ENCODE peak calls at places on chromosomes 7 and 10, in eight cellular contexts. One of them, this sample, is unnamed.

GRCh38 chr7:134750083-134751062 is 29.1 kb upstream of the CALD1 start:
- DNase-seq in GM03348: peak
- DNase-seq in WTC11: peak
- DNase-seq in gastrocnemius medialis: no peak
- DNase-seq in LoVo: peak
- DNase-seq in GM23248: peak
- DNase-seq in nephron progenitor cell: peak
- DNase-seq in fibroblast of mammary gland: peak
- DNase-seq in this sample: peak

GRCh38 chr7:116030626-116031276 is at the start of gene TFEC:
- DNase-seq in GM03348: no peak
- DNase-seq in WTC11: no peak
- DNase-seq in gastrocnemius medialis: no peak
- DNase-seq in LoVo: no peak
- DNase-seq in GM23248: no peak
- DNase-seq in nephron progenitor cell: no peak
- DNase-seq in fibroblast of mammary gland: peak
- DNase-seq in this sample: no peak

GRCh38 chr7:131365876-131366275 is 38.2 kb downstream of the MKLN1 start:
- DNase-seq in GM03348: peak
- DNase-seq in WTC11: no peak
- DNase-seq in gastrocnemius medialis: no peak
- DNase-seq in LoVo: no peak
- DNase-seq in GM23248: peak
- DNase-seq in nephron progenitor cell: no peak
- DNase-seq in fibroblast of mammary gland: peak
- DNase-seq in this sample: no peak

GRCh38 chr7:114084381-114085312 is 165.8 kb upstream of the PPP1R3A start:
- DNase-seq in GM03348: peak
- DNase-seq in WTC11: peak
- DNase-seq in gastrocnemius medialis: peak
- DNase-seq in LoVo: peak
- DNase-seq in GM23248: peak
- DNase-seq in nephron progenitor cell: peak
- DNase-seq in fibroblast of mammary gland: peak
- DNase-seq in this sample: peak

GRCh38 chr10:59434463-59435326 is 72.3 kb upstream of the FAM13C start:
- DNase-seq in GM03348: no peak
- DNase-seq in WTC11: no peak
- DNase-seq in gastrocnemius medialis: no peak
- DNase-seq in LoVo: no peak
- DNase-seq in GM23248: peak
- DNase-seq in nephron progenitor cell: no peak
- DNase-seq in fibroblast of mammary gland: peak
- DNase-seq in this sample: no peak

GRCh38 chr10:110643670-110644597 is at the start of gene RBM20:
- DNase-seq in GM03348: peak
- DNase-seq in WTC11: peak
- DNase-seq in gastrocnemius medialis: peak
- DNase-seq in LoVo: no peak
- DNase-seq in GM23248: peak
- DNase-seq in nephron progenitor cell: peak
- DNase-seq in fibroblast of mammary gland: no peak
- DNase-seq in this sample: peak

GRCh38 chr10:130242483-130242882 is 106.3 kb downstream of the GLRX3 start:
- DNase-seq in GM03348: no peak
- DNase-seq in WTC11: no peak
- DNase-seq in gastrocnemius medialis: no peak
- DNase-seq in LoVo: no peak
- DNase-seq in GM23248: no peak
- DNase-seq in nephron progenitor cell: no peak
- DNase-seq in fibroblast of mammary gland: no peak
- DNase-seq in this sample: no peak

GRCh38 chr10:80794996-80795395 is 257.3 kb downstream of the SH2D4B start:
- DNase-seq in GM03348: no peak
- DNase-seq in WTC11: no peak
- DNase-seq in gastrocnemius medialis: no peak
- DNase-seq in LoVo: no peak
- DNase-seq in GM23248: no peak
- DNase-seq in nephron progenitor cell: no peak
- DNase-seq in fibroblast of mammary gland: no peak
- DNase-seq in this sample: no peak

GRCh38 chr7:124784879-124785818 is 19.6 kb upstream of the GPR37 start:
- DNase-seq in GM03348: peak
- DNase-seq in WTC11: peak
- DNase-seq in gastrocnemius medialis: no peak
- DNase-seq in LoVo: peak
- DNase-seq in GM23248: peak
- DNase-seq in nephron progenitor cell: peak
- DNase-seq in fibroblast of mammary gland: peak
- DNase-seq in this sample: peak

GRCh38 chr10:86031-86430 is 36.9 kb upstream of the TUBB8 start:
- DNase-seq in GM03348: no peak
- DNase-seq in WTC11: no peak
- DNase-seq in gastrocnemius medialis: no peak
- DNase-seq in LoVo: no peak
- DNase-seq in GM23248: no peak
- DNase-seq in nephron progenitor cell: no peak
- DNase-seq in fibroblast of mammary gland: no peak
- DNase-seq in this sample: no peak

GRCh38 chr7:46565257-46565656 is 644.2 kb upstream of the IGFBP3 start:
- DNase-seq in GM03348: no peak
- DNase-seq in WTC11: no peak
- DNase-seq in gastrocnemius medialis: no peak
- DNase-seq in LoVo: peak
- DNase-seq in GM23248: no peak
- DNase-seq in nephron progenitor cell: no peak
- DNase-seq in fibroblast of mammary gland: no peak
- DNase-seq in this sample: no peak

GRCh38 chr10:13709931-13710690 is 123.3 kb downstream of the PRPF18 start:
- DNase-seq in GM03348: peak
- DNase-seq in WTC11: no peak
- DNase-seq in gastrocnemius medialis: no peak
- DNase-seq in LoVo: no peak
- DNase-seq in GM23248: peak
- DNase-seq in nephron progenitor cell: no peak
- DNase-seq in fibroblast of mammary gland: peak
- DNase-seq in this sample: no peak

GRCh38 chr7:1226155-1226901 is 6.3 kb upstream of the UNCX start:
- DNase-seq in GM03348: no peak
- DNase-seq in WTC11: peak
- DNase-seq in gastrocnemius medialis: no peak
- DNase-seq in LoVo: no peak
- DNase-seq in GM23248: no peak
- DNase-seq in nephron progenitor cell: no peak
- DNase-seq in fibroblast of mammary gland: no peak
- DNase-seq in this sample: peak

GRCh38 chr7:26705567-26705966 is 158.8 kb downstream of the SKAP2 start:
- DNase-seq in GM03348: peak
- DNase-seq in WTC11: no peak
- DNase-seq in gastrocnemius medialis: no peak
- DNase-seq in LoVo: peak
- DNase-seq in GM23248: peak
- DNase-seq in nephron progenitor cell: no peak
- DNase-seq in fibroblast of mammary gland: peak
- DNase-seq in this sample: no peak

GRCh38 chr10:85407093-85407492 is 959.5 kb downstream of the GRID1 start:
- DNase-seq in GM03348: no peak
- DNase-seq in WTC11: no peak
- DNase-seq in gastrocnemius medialis: no peak
- DNase-seq in LoVo: no peak
- DNase-seq in GM23248: no peak
- DNase-seq in nephron progenitor cell: no peak
- DNase-seq in fibroblast of mammary gland: no peak
- DNase-seq in this sample: no peak

GRCh38 chr10:11086177-11086576 is 68.5 kb downstream of the CELF2 start:
- DNase-seq in GM03348: no peak
- DNase-seq in WTC11: no peak
- DNase-seq in gastrocnemius medialis: no peak
- DNase-seq in LoVo: no peak
- DNase-seq in GM23248: no peak
- DNase-seq in nephron progenitor cell: no peak
- DNase-seq in fibroblast of mammary gland: no peak
- DNase-seq in this sample: no peak

GRCh38 chr7:101705327-101705726 is 76.2 kb upstream of the MYL10 start:
- DNase-seq in GM03348: no peak
- DNase-seq in WTC11: no peak
- DNase-seq in gastrocnemius medialis: no peak
- DNase-seq in LoVo: no peak
- DNase-seq in GM23248: peak
- DNase-seq in nephron progenitor cell: no peak
- DNase-seq in fibroblast of mammary gland: peak
- DNase-seq in this sample: no peak

GRCh38 chr10:17756557-17757208 is 4.7 kb downstream of the TMEM236 start:
- DNase-seq in GM03348: no peak
- DNase-seq in WTC11: no peak
- DNase-seq in gastrocnemius medialis: no peak
- DNase-seq in LoVo: no peak
- DNase-seq in GM23248: peak
- DNase-seq in nephron progenitor cell: no peak
- DNase-seq in fibroblast of mammary gland: peak
- DNase-seq in this sample: no peak

GRCh38 chr7:43302211-43302711 is 189.8 kb downstream of the HECW1 start:
- DNase-seq in GM03348: no peak
- DNase-seq in WTC11: no peak
- DNase-seq in gastrocnemius medialis: no peak
- DNase-seq in LoVo: peak
- DNase-seq in GM23248: peak
- DNase-seq in nephron progenitor cell: peak
- DNase-seq in fibroblast of mammary gland: peak
- DNase-seq in this sample: peak

GRCh38 chr10:63711866-63712716 is 190.9 kb downstream of the REEP3 start:
- DNase-seq in GM03348: peak
- DNase-seq in WTC11: no peak
- DNase-seq in gastrocnemius medialis: peak
- DNase-seq in LoVo: peak
- DNase-seq in GM23248: peak
- DNase-seq in nephron progenitor cell: no peak
- DNase-seq in fibroblast of mammary gland: peak
- DNase-seq in this sample: no peak

GRCh38 chr10:84225424-84226173 is at the start of gene LRIT2:
- DNase-seq in GM03348: no peak
- DNase-seq in WTC11: no peak
- DNase-seq in gastrocnemius medialis: no peak
- DNase-seq in LoVo: no peak
- DNase-seq in GM23248: no peak
- DNase-seq in nephron progenitor cell: no peak
- DNase-seq in fibroblast of mammary gland: no peak
- DNase-seq in this sample: no peak

GRCh38 chr7:2820508-2820934 is 23.6 kb downstream of the GNA12 start:
- DNase-seq in GM03348: peak
- DNase-seq in WTC11: no peak
- DNase-seq in gastrocnemius medialis: peak
- DNase-seq in LoVo: peak
- DNase-seq in GM23248: peak
- DNase-seq in nephron progenitor cell: no peak
- DNase-seq in fibroblast of mammary gland: peak
- DNase-seq in this sample: no peak

GRCh38 chr7:91776166-91776565 is 104.3 kb downstream of the MTERF1 start:
- DNase-seq in GM03348: no peak
- DNase-seq in WTC11: no peak
- DNase-seq in gastrocnemius medialis: no peak
- DNase-seq in LoVo: no peak
- DNase-seq in GM23248: no peak
- DNase-seq in nephron progenitor cell: no peak
- DNase-seq in fibroblast of mammary gland: no peak
- DNase-seq in this sample: no peak

GRCh38 chr10:94545277-94546057 is at the start of gene HELLS:
- DNase-seq in GM03348: peak
- DNase-seq in WTC11: peak
- DNase-seq in gastrocnemius medialis: peak
- DNase-seq in LoVo: peak
- DNase-seq in GM23248: peak
- DNase-seq in nephron progenitor cell: peak
- DNase-seq in fibroblast of mammary gland: peak
- DNase-seq in this sample: peak

GRCh38 chr7:117818241-117818640 is 55.0 kb downstream of the CTTNBP2 start:
- DNase-seq in GM03348: no peak
- DNase-seq in WTC11: no peak
- DNase-seq in gastrocnemius medialis: no peak
- DNase-seq in LoVo: no peak
- DNase-seq in GM23248: no peak
- DNase-seq in nephron progenitor cell: no peak
- DNase-seq in fibroblast of mammary gland: no peak
- DNase-seq in this sample: no peak

GRCh38 chr10:93471110-93471651 is 11.0 kb downstream of the MYOF start:
- DNase-seq in GM03348: peak
- DNase-seq in WTC11: no peak
- DNase-seq in gastrocnemius medialis: no peak
- DNase-seq in LoVo: peak
- DNase-seq in GM23248: peak
- DNase-seq in nephron progenitor cell: no peak
- DNase-seq in fibroblast of mammary gland: peak
- DNase-seq in this sample: no peak

GRCh38 chr10:98309366-98310355 is 41.7 kb upstream of the LOXL4 start:
- DNase-seq in GM03348: peak
- DNase-seq in WTC11: peak
- DNase-seq in gastrocnemius medialis: peak
- DNase-seq in LoVo: peak
- DNase-seq in GM23248: peak
- DNase-seq in nephron progenitor cell: peak
- DNase-seq in fibroblast of mammary gland: peak
- DNase-seq in this sample: peak

GRCh38 chr10:20814116-20814515 is 83.0 kb downstream of the NEBL start:
- DNase-seq in GM03348: no peak
- DNase-seq in WTC11: no peak
- DNase-seq in gastrocnemius medialis: no peak
- DNase-seq in LoVo: no peak
- DNase-seq in GM23248: no peak
- DNase-seq in nephron progenitor cell: no peak
- DNase-seq in fibroblast of mammary gland: no peak
- DNase-seq in this sample: no peak

GRCh38 chr10:67629461-67629971 is 66.5 kb downstream of the CTNNA3 start:
- DNase-seq in GM03348: no peak
- DNase-seq in WTC11: no peak
- DNase-seq in gastrocnemius medialis: no peak
- DNase-seq in LoVo: no peak
- DNase-seq in GM23248: no peak
- DNase-seq in nephron progenitor cell: no peak
- DNase-seq in fibroblast of mammary gland: no peak
- DNase-seq in this sample: peak

GRCh38 chr7:2527505-2528464 is 8.2 kb downstream of the LFNG start:
- DNase-seq in GM03348: peak
- DNase-seq in WTC11: no peak
- DNase-seq in gastrocnemius medialis: no peak
- DNase-seq in LoVo: peak
- DNase-seq in GM23248: peak
- DNase-seq in nephron progenitor cell: no peak
- DNase-seq in fibroblast of mammary gland: peak
- DNase-seq in this sample: no peak

GRCh38 chr10:77911535-77912123 is 14.9 kb downstream of the DLG5 start:
- DNase-seq in GM03348: no peak
- DNase-seq in WTC11: no peak
- DNase-seq in gastrocnemius medialis: no peak
- DNase-seq in LoVo: peak
- DNase-seq in GM23248: peak
- DNase-seq in nephron progenitor cell: no peak
- DNase-seq in fibroblast of mammary gland: no peak
- DNase-seq in this sample: no peak

GRCh38 chr7:44072364-44073231 is 7.2 kb upstream of the PGAM2 start:
- DNase-seq in GM03348: peak
- DNase-seq in WTC11: peak
- DNase-seq in gastrocnemius medialis: no peak
- DNase-seq in LoVo: peak
- DNase-seq in GM23248: peak
- DNase-seq in nephron progenitor cell: peak
- DNase-seq in fibroblast of mammary gland: peak
- DNase-seq in this sample: peak

GRCh38 chr7:1693419-1693990 is 23.4 kb downstream of the ELFN1 start:
- DNase-seq in GM03348: no peak
- DNase-seq in WTC11: peak
- DNase-seq in gastrocnemius medialis: no peak
- DNase-seq in LoVo: no peak
- DNase-seq in GM23248: no peak
- DNase-seq in nephron progenitor cell: no peak
- DNase-seq in fibroblast of mammary gland: no peak
- DNase-seq in this sample: no peak

GRCh38 chr10:33122014-33122788 is 164.2 kb upstream of the ITGB1 start:
- DNase-seq in GM03348: peak
- DNase-seq in WTC11: no peak
- DNase-seq in gastrocnemius medialis: no peak
- DNase-seq in LoVo: no peak
- DNase-seq in GM23248: peak
- DNase-seq in nephron progenitor cell: no peak
- DNase-seq in fibroblast of mammary gland: peak
- DNase-seq in this sample: no peak